ENCODE peak calls at places on chromosome 20, in five cellular contexts. C is cardiac muscle cell, L is heart left ventricle, B is small intestine, H is pancreas. N is an unnamed sample.

GRCh38 chr20:62362991-62363919 is 3.9 kb downstream of the LAMA5 start:
- DNase-seq in B (no peak), L (peak; percentile 44), H (peak; percentile 56), C (no peak), N (no peak)

GRCh38 chr20:53126185-53126584 is 154.0 kb downstream of the TSHZ2 start:
- DNase-seq in B (no peak), L (no peak), C (no peak), H (no peak), N (no peak)

GRCh38 chr20:40241944-40242343 is 447.1 kb downstream of the MAFB start:
- DNase-seq in B (no peak), L (no peak), H (no peak), C (no peak), N (no peak)

GRCh38 chr20:61953789-61954125 is 111.9 kb downstream of the TAF4 start:
- DNase-seq in H (no peak), C (no peak), B (no peak), L (peak; percentile 11), N (no peak)

GRCh38 chr20:8573686-8574085 is 441.6 kb downstream of the PLCB1 start:
- DNase-seq in C (no peak), B (no peak), H (no peak), L (no peak), N (no peak)

GRCh38 chr20:62516345-62516744 is 40.5 kb upstream of the GATA5 start:
- DNase-seq in C (no peak), L (no peak), H (no peak), B (no peak), N (no peak)

GRCh38 chr20:15220009-15220656 is 882.7 kb upstream of the FLRT3 start:
- DNase-seq in L (no peak), B (no peak), C (no peak), H (no peak), N (no peak)

GRCh38 chr20:62617711-62618483 is 24.4 kb upstream of the SLCO4A1 start:
- DNase-seq in C (no peak), H (no peak), B (no peak), L (peak; percentile 91), N (peak; percentile 77)

GRCh38 chr20:54095824-54096223 is 25.4 kb upstream of the BCAS1 start:
- DNase-seq in L (no peak), H (no peak), B (no peak), C (no peak), N (no peak)

GRCh38 chr20:61360296-61360695 is 108.2 kb downstream of the CDH4 start:
- DNase-seq in H (no peak), B (no peak), L (no peak), C (no peak), N (no peak)

GRCh38 chr20:63348828-63349515 is 12.2 kb downstream of the CHRNA4 start:
- DNase-seq in B (no peak), H (no peak), L (no peak), C (no peak), N (no peak)

GRCh38 chr20:992801-993535 is 9.1 kb downstream of the RSPO4 start:
- DNase-seq in B (no peak), C (no peak), H (no peak), L (peak; percentile 9), N (no peak)

GRCh38 chr20:14712302-14712739 is 374.9 kb upstream of the FLRT3 start:
- DNase-seq in C (peak; percentile 35), B (peak; percentile 89), L (no peak), H (no peak), N (no peak)

DNA sequence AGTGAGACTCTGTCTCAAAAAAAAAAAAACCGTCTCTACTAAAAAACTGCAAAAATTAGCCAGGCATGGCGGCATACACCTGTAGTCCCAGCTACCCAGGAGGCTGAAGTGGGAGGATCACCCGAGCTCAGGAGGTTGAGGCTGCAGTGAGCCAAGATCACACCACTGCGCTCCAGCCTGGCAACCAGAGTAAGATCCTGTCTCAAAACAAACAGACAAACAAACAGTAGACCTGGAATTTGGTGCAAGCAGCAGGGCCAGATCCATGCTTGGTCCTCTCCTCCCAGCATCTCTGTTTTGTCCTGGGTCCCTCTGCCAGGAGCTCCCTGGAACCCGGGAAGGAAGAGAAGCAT is 11.6 kb downstream of the RIPOR3 start:
- DNase-seq in B (no peak), H (no peak), L (no peak), C (no peak), N (no peak)
- H3K27ac ChIP-seq in B (peak overlapping the region; percentile 23), H (peak overlapping the region; percentile 51), L (no peak overlapping the region), C (no peak overlapping the region), N (no peak overlapping the region)

DNA sequence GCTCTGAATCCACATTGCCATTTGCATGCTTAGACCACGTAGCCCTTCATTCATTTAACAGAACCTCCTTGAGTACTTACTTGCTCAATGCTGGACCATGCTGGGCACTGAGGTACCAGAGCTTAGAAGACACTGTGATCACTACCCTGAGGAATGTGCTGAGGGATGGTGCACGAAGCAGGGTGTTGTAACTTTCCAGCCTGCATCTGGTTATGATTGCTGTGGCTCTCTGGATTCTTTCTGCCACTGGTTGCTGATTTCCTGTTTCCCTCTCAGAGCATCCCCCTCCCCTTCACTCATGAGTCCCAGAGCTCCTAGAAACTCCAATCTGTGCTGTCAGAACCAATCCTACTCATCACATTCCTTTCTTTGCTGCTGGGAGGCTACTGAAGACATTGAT is 537.4 kb downstream of the PTPRT start:
- DNase-seq in L (no peak), H (no peak), C (no peak), B (no peak), N (no peak)
- H3K4me1 ChIP-seq in L (no peaks in the 10 kb centered on the region), H (peaks cover 6% of the 10 kb centered on the region), C (peaks cover 8% of the 10 kb centered on the region), B (no peaks in the 10 kb centered on the region), N (no peaks in the 10 kb centered on the region)

GRCh38 chr20:31308535-31309162 is at the start of gene DEFB116:
- DNase-seq in L (no peak), C (no peak), H (no peak), B (no peak), N (no peak)
- H3K9me3 ChIP-seq in L (peaks cover 10% of the 10 kb centered on the region), C (no peaks in the 10 kb centered on the region), H (no peaks in the 10 kb centered on the region), B (peaks cover 3% of the 10 kb centered on the region), N (no peaks in the 10 kb centered on the region)

GRCh38 chr20:22576273-22576672 is 8.1 kb downstream of the FOXA2 start:
- DNase-seq in C (no peak), L (no peak), H (no peak), B (no peak), N (no peak)
- H3K27ac ChIP-seq in C (no peak overlapping the region), L (no peak overlapping the region), H (peak overlapping the region; percentile 85), B (no peak overlapping the region), N (no peak overlapping the region)